ENCODE peak calls at places on chromosomes 11 and 22, in four cellular contexts. G, E, J and Z are unnamed samples.

GRCh38 chr11:130070829-130071205 is 1.1 kb downstream of the APLP2 start:
- DNase-seq in J (no peak), G (no peak), E (no peak), Z (no peak)

GRCh38 chr11:20363500-20364411 is at the start of gene HTATIP2:
- DNase-seq in J (no peak), G (peak), E (peak), Z (peak)

GRCh38 chr11:45092901-45093760 is 53.3 kb upstream of the PRDM11 start:
- DNase-seq in G (no peak), E (no peak), J (peak), Z (no peak)

GRCh38 chr22:48241658-48242057 is 1479.2 kb downstream of the TBC1D22A start:
- DNase-seq in G (no peak), E (no peak), J (no peak), Z (no peak)

GRCh38 chr11:117929568-117930207 is 486 bp upstream of the TMPRSS13 start:
- DNase-seq in E (no peak), G (no peak), J (no peak), Z (no peak)

GRCh38 chr11:13339196-13340153 is 61.9 kb downstream of the BMAL1 start:
- DNase-seq in G (no peak), J (peak), E (no peak), Z (peak)

GRCh38 chr22:32830473-32830872 is 29.0 kb downstream of the TIMP3 start:
- DNase-seq in G (no peak), E (no peak), J (no peak), Z (no peak)

GRCh38 chr22:28674121-28674563 is 5.5 kb downstream of the TTC28 start:
- DNase-seq in E (no peak), J (peak), G (no peak), Z (peak)

GRCh38 chr22:29040385-29041275 is 21.0 kb downstream of the C22orf31 start:
- DNase-seq in J (peak), E (peak), G (peak), Z (peak)

GRCh38 chr11:94719864-94720263 is 48.3 kb upstream of the AMOTL1 start:
- DNase-seq in J (no peak), E (no peak), G (no peak), Z (no peak)

GRCh38 chr22:36778020-36778419 is 2.1 kb upstream of the IFT27 start:
- DNase-seq in J (no peak), E (no peak), G (no peak), Z (no peak)

GRCh38 chr11:41431784-41432183 is 27.7 kb downstream of the LRRC4C start:
- DNase-seq in J (no peak), E (no peak), G (no peak), Z (no peak)

GRCh38 chr11:12165237-12165875 is 55.0 kb downstream of the MICAL2 start:
- DNase-seq in E (no peak), G (no peak), J (no peak), Z (no peak)

GRCh38 chr11:77190331-77191075 is 62.5 kb downstream of the MYO7A start:
- DNase-seq in E (no peak), J (no peak), G (no peak), Z (no peak)

GRCh38 chr11:116513894-116514293 is 258.9 kb downstream of the BUD13 start:
- DNase-seq in G (no peak), J (no peak), E (peak), Z (peak)

GRCh38 chr11:78733031-78733430 is 158.4 kb upstream of the NARS2 start:
- DNase-seq in E (no peak), J (no peak), G (no peak), Z (no peak)

GRCh38 chr11:64387916-64388315 is 29.0 kb downstream of the RPS6KA4 start:
- DNase-seq in E (no peak), G (no peak), J (no peak), Z (no peak)

GRCh38 chr11:44625759-44626523 is 60.5 kb downstream of the CD82 start:
- DNase-seq in E (no peak), G (no peak), J (no peak), Z (no peak)

GRCh38 chr22:27543460-27543859 is 258.1 kb downstream of the MN1 start:
- DNase-seq in E (no peak), J (no peak), G (no peak), Z (no peak)

GRCh38 chr11:83284501-83285051 is 1.6 kb downstream of the CCDC90B start:
- DNase-seq in J (no peak), G (no peak), E (no peak), Z (no peak)

GRCh38 chr22:29517215-29517908 is 36.2 kb downstream of the THOC5 start:
- DNase-seq in G (no peak), E (no peak), J (no peak), Z (no peak)

GRCh38 chr11:18080451-18080850 is 25.4 kb downstream of the SAAL1 start:
- DNase-seq in E (no peak), G (no peak), J (no peak), Z (no peak)

GRCh38 chr11:121487191-121487590 is 34.4 kb upstream of the SORL1-AS1 start:
- DNase-seq in E (no peak), J (no peak), G (no peak), Z (no peak)

GRCh38 chr22:29022101-29022817 is 39.4 kb downstream of the C22orf31 start:
- DNase-seq in J (no peak), G (no peak), E (no peak), Z (no peak)

GRCh38 chr11:78698612-78699011 is 123.9 kb upstream of the NARS2 start:
- DNase-seq in E (no peak), J (no peak), G (no peak), Z (no peak)

GRCh38 chr11:75476716-75477613 is 44.0 kb upstream of the KLHL35 start:
- DNase-seq in J (no peak), G (no peak), E (no peak), Z (no peak)

GRCh38 chr11:113334183-113334582 is 19.8 kb downstream of the TTC12 start:
- DNase-seq in G (no peak), J (no peak), E (no peak), Z (no peak)